ENCODE peak calls at places on chromosome 15, in five cellular contexts. J, H, Y, U and W are unnamed samples.

GRCh38 chr15:98217356-98217755 is 256.9 kb downstream of the ARRDC4 start:
- DNase-seq in Y (no peak), H (no peak), U (no peak), J (no peak), W (no peak)

GRCh38 chr15:48090666-48091065 is 30.1 kb upstream of the SLC24A5 start:
- DNase-seq in U (no peak), J (no peak), Y (no peak), H (no peak), W (no peak)

GRCh38 chr15:85793641-85794597 is 806 bp downstream of the KLHL25 start:
- DNase-seq in U (no peak), J (no peak), Y (no peak), H (peak; percentile 57), W (peak; percentile 23)

GRCh38 chr15:58472221-58472620 is 40.4 kb downstream of the LIPC start:
- DNase-seq in U (no peak), J (no peak), H (no peak), Y (peak; percentile 11), W (no peak)

GRCh38 chr15:47431501-47431900 is 285.8 kb upstream of the SEMA6D start:
- DNase-seq in J (no peak), Y (no peak), H (no peak), U (no peak), W (no peak)

GRCh38 chr15:74988007-74988800 is 7.2 kb upstream of the SCAMP5 start:
- DNase-seq in Y (peak; percentile 50), J (peak; percentile 50), H (peak; percentile 63), U (no peak), W (no peak)

GRCh38 chr15:52281085-52282035 is 14.2 kb downstream of the MYO5C start:
- DNase-seq in H (no peak), U (no peak), J (no peak), Y (no peak), W (peak; percentile 59)

GRCh38 chr15:101092867-101093202 is 159.0 kb downstream of the CHSY1 start:
- DNase-seq in U (no peak), J (no peak), H (no peak), Y (no peak), W (no peak)

GRCh38 chr15:101373580-101373979 is 78.5 kb upstream of the SNRPA1 start:
- DNase-seq in Y (no peak), U (no peak), J (no peak), H (no peak), W (no peak)

GRCh38 chr15:52252781-52253180 is 42.8 kb downstream of the MYO5C start:
- DNase-seq in J (no peak), U (no peak), Y (peak; percentile 99), H (no peak), W (no peak)

GRCh38 chr15:76342382-76343201 is 6.0 kb downstream of the ISL2 start:
- DNase-seq in H (peak; percentile 35), U (no peak), Y (no peak), J (no peak), W (no peak)

GRCh38 chr15:74121858-74122257 is 8.5 kb upstream of the ISLR2 start:
- DNase-seq in J (no peak), U (no peak), H (no peak), Y (no peak), W (no peak)

GRCh38 chr15:64045774-64046346 is 425 bp downstream of the DAPK2 start:
- DNase-seq in J (no peak), Y (no peak), U (no peak), H (no peak), W (no peak)

GRCh38 chr15:85587707-85588441 is 206.9 kb downstream of the KLHL25 start:
- DNase-seq in Y (peak; percentile 97), J (no peak), U (no peak), H (no peak), W (no peak)

GRCh38 chr15:69666921-69667811 is 214.5 kb downstream of the RPLP1 start:
- DNase-seq in U (no peak), Y (no peak), J (no peak), H (no peak), W (peak; percentile 11)

GRCh38 chr15:25869696-25870095 is 6.6 kb upstream of the ATP10A start:
- DNase-seq in Y (no peak), H (no peak), J (no peak), U (no peak), W (no peak)

GRCh38 chr15:49678655-49679054 is 57.8 kb downstream of the DTWD1 start:
- DNase-seq in U (no peak), J (no peak), H (no peak), Y (no peak), W (no peak)

GRCh38 chr15:89937365-89938355 is 24.9 kb upstream of the ARPIN start:
- DNase-seq in H (no peak), J (no peak), Y (peak; percentile 64), U (no peak), W (no peak)

GRCh38 chr15:66014639-66015182 is 145.4 kb downstream of the RAB11A start:
- DNase-seq in H (no peak), U (no peak), J (no peak), Y (peak; percentile 36), W (no peak)

GRCh38 chr15:77984446-77984861 is 93.1 kb downstream of the TBC1D2B start:
- DNase-seq in Y (no peak), J (no peak), U (no peak), H (no peak), W (no peak)

GRCh38 chr15:70508561-70509281 is 254.6 kb downstream of the UACA start:
- DNase-seq in H (peak; percentile 76), J (no peak), U (no peak), Y (peak; percentile 95), W (no peak)

GRCh38 chr15:27949089-27949488 is 150.0 kb downstream of the OCA2 start:
- DNase-seq in J (no peak), U (no peak), H (no peak), Y (no peak), W (no peak)

GRCh38 chr15:69591905-69592508 is 139.4 kb downstream of the RPLP1 start:
- DNase-seq in U (no peak), H (no peak), Y (peak; percentile 91), J (peak; percentile 80), W (no peak)

GRCh38 chr15:98070132-98070531 is 109.6 kb downstream of the ARRDC4 start:
- DNase-seq in Y (no peak), H (no peak), J (no peak), U (no peak), W (no peak)

GRCh38 chr15:71374607-71375352 is 259.5 kb downstream of the THSD4 start:
- DNase-seq in J (no peak), Y (no peak), H (no peak), U (no peak), W (no peak)